ENCODE peak calls at places on chromosomes 1 and 21, in six cellular contexts. One of them, this sample, is unnamed.

GRCh38 chr1:41670558-41670957 is 186.1 kb upstream of the EDN2 start:
- DNase-seq in endodermal cell: no peak
- DNase-seq in activated CD4-positive, alpha-beta T cell treated with anti-CD3 and anti-CD28 coated beads, Interleukin-2, amount 50 U/mL, for 48 hours: peak; percentile 52
- DNase-seq in substantia nigra: no peak
- DNase-seq in NCI-H345: no peak
- DNase-seq in kidney: peak; percentile 39
- DNase-seq in this sample: no peak

GRCh38 chr1:12040457-12041051 is 21.3 kb downstream of the MIIP start:
- DNase-seq in endodermal cell: no peak
- DNase-seq in activated CD4-positive, alpha-beta T cell treated with anti-CD3 and anti-CD28 coated beads, Interleukin-2, amount 50 U/mL, for 48 hours: peak; percentile 42
- DNase-seq in substantia nigra: no peak
- DNase-seq in NCI-H345: no peak
- DNase-seq in kidney: no peak
- DNase-seq in this sample: no peak

GRCh38 chr1:183915634-183916510 is 111.0 kb downstream of the RGL1 start:
- DNase-seq in endodermal cell: peak; percentile 85
- DNase-seq in activated CD4-positive, alpha-beta T cell treated with anti-CD3 and anti-CD28 coated beads, Interleukin-2, amount 50 U/mL, for 48 hours: peak; percentile 76
- DNase-seq in substantia nigra: peak; percentile 84
- DNase-seq in NCI-H345: peak; percentile 84
- DNase-seq in kidney: peak; percentile 75
- DNase-seq in this sample: peak; percentile 82

GRCh38 chr1:161781995-161782394 is 15.9 kb downstream of the ATF6 start:
- DNase-seq in endodermal cell: no peak
- DNase-seq in activated CD4-positive, alpha-beta T cell treated with anti-CD3 and anti-CD28 coated beads, Interleukin-2, amount 50 U/mL, for 48 hours: no peak
- DNase-seq in substantia nigra: no peak
- DNase-seq in NCI-H345: no peak
- DNase-seq in kidney: no peak
- DNase-seq in this sample: no peak

GRCh38 chr1:77687519-77687906 is 5.1 kb upstream of the ZZZ3 start:
- DNase-seq in endodermal cell: peak; percentile 94
- DNase-seq in activated CD4-positive, alpha-beta T cell treated with anti-CD3 and anti-CD28 coated beads, Interleukin-2, amount 50 U/mL, for 48 hours: peak; percentile 40
- DNase-seq in substantia nigra: no peak
- DNase-seq in NCI-H345: peak; percentile 40
- DNase-seq in kidney: peak; percentile 77
- DNase-seq in this sample: no peak

GRCh38 chr1:154471304-154471703 is 30.7 kb upstream of the TDRD10 start:
- DNase-seq in endodermal cell: no peak
- DNase-seq in activated CD4-positive, alpha-beta T cell treated with anti-CD3 and anti-CD28 coated beads, Interleukin-2, amount 50 U/mL, for 48 hours: no peak
- DNase-seq in substantia nigra: no peak
- DNase-seq in NCI-H345: no peak
- DNase-seq in kidney: no peak
- DNase-seq in this sample: no peak

GRCh38 chr21:37153935-37154350 is 80.9 kb downstream of the TTC3 start:
- DNase-seq in endodermal cell: no peak
- DNase-seq in activated CD4-positive, alpha-beta T cell treated with anti-CD3 and anti-CD28 coated beads, Interleukin-2, amount 50 U/mL, for 48 hours: no peak
- DNase-seq in substantia nigra: no peak
- DNase-seq in NCI-H345: no peak
- DNase-seq in kidney: no peak
- DNase-seq in this sample: no peak

GRCh38 chr1:161531986-161532875 is 7.9 kb downstream of the HSPA6 start:
- DNase-seq in endodermal cell: peak; percentile 68
- DNase-seq in activated CD4-positive, alpha-beta T cell treated with anti-CD3 and anti-CD28 coated beads, Interleukin-2, amount 50 U/mL, for 48 hours: no peak
- DNase-seq in substantia nigra: no peak
- DNase-seq in NCI-H345: no peak
- DNase-seq in kidney: no peak
- DNase-seq in this sample: no peak

GRCh38 chr1:208437416-208437815 is 193.2 kb upstream of the PLXNA2 start:
- DNase-seq in endodermal cell: no peak
- DNase-seq in activated CD4-positive, alpha-beta T cell treated with anti-CD3 and anti-CD28 coated beads, Interleukin-2, amount 50 U/mL, for 48 hours: no peak
- DNase-seq in substantia nigra: no peak
- DNase-seq in NCI-H345: no peak
- DNase-seq in kidney: no peak
- DNase-seq in this sample: no peak

GRCh38 chr1:169892819-169893644 is 664 bp downstream of the SCYL3 start:
- DNase-seq in endodermal cell: no peak
- DNase-seq in activated CD4-positive, alpha-beta T cell treated with anti-CD3 and anti-CD28 coated beads, Interleukin-2, amount 50 U/mL, for 48 hours: peak; percentile 33
- DNase-seq in substantia nigra: peak; percentile 65
- DNase-seq in NCI-H345: no peak
- DNase-seq in kidney: peak; percentile 85
- DNase-seq in this sample: peak; percentile 22

GRCh38 chr1:19257178-19257914 is 5.7 kb downstream of the MRTO4 start:
- DNase-seq in endodermal cell: no peak
- DNase-seq in activated CD4-positive, alpha-beta T cell treated with anti-CD3 and anti-CD28 coated beads, Interleukin-2, amount 50 U/mL, for 48 hours: peak; percentile 72
- DNase-seq in substantia nigra: no peak
- DNase-seq in NCI-H345: no peak
- DNase-seq in kidney: no peak
- DNase-seq in this sample: no peak